ENCODE peak calls at places on chromosome 5, in four cellular contexts. W is foreskin fibroblast, L is MM.1S, I is HCT116. U is an unnamed sample.
A peak's percentile ranks its signal among the peaks of the same experiment; 100 is the strongest.

GRCh38 chr5:171989276-171989675 is 17.2 kb downstream of the FBXW11 start:
- DNase-seq in W (no peak), I (no peak), L (no peak), U (no peak)

GRCh38 chr5:154606246-154606645 is 128.2 kb upstream of the HAND1 start:
- DNase-seq in L (no peak), W (no peak), I (no peak), U (no peak)

GRCh38 chr5:72160959-72161358 is 53.7 kb downstream of the MAP1B start:
- DNase-seq in L (no peak), I (no peak), W (no peak), U (no peak)

GRCh38 chr5:123367739-123368138 is 55.5 kb downstream of the CEP120 start:
- DNase-seq in L (peak; percentile 35), I (no peak), W (no peak), U (no peak)

GRCh38 chr5:103569313-103570060 is 6.9 kb upstream of the NUDT12 start:
- DNase-seq in W (no peak), I (no peak), L (no peak), U (no peak)

GRCh38 chr5:73122875-73123810 is 2.8 kb downstream of the TMEM171 start:
- DNase-seq in W (peak; percentile 43), I (no peak), L (no peak), U (no peak)

GRCh38 chr5:150261231-150261630 is 28.3 kb downstream of the CAMK2A start:
- DNase-seq in W (peak; percentile 23), L (no peak), I (no peak), U (no peak)

GRCh38 chr5:139925163-139925562 is 117.9 kb downstream of the NRG2 start:
- DNase-seq in I (no peak), W (no peak), L (no peak), U (no peak)

GRCh38 chr5:25006734-25007133 is 362.0 kb upstream of the CDH10 start:
- DNase-seq in L (peak; percentile 50), W (no peak), I (no peak), U (no peak)

GRCh38 chr5:71969464-71969863 is 137.8 kb upstream of the MAP1B start:
- DNase-seq in W (no peak), I (no peak), L (no peak), U (no peak)

GRCh38 chr5:82183828-82184227 is 94.3 kb downstream of the RPS23 start:
- DNase-seq in L (no peak), W (peak; percentile 50), I (no peak), U (peak; percentile 34)

GRCh38 chr5:162268694-162269481 is 201.3 kb downstream of the GABRG2 start:
- DNase-seq in W (no peak), L (peak; percentile 62), I (no peak), U (no peak)

GRCh38 chr5:178486305-178486704 is 103.9 kb downstream of the COL23A1 start:
- DNase-seq in W (no peak), L (no peak), I (no peak), U (no peak)

GRCh38 chr5:109452661-109453060 is 42.9 kb upstream of the PJA2 start:
- DNase-seq in I (no peak), W (no peak), L (no peak), U (no peak)

GRCh38 chr5:41790038-41790776 is 80.0 kb downstream of the OXCT1 start:
- DNase-seq in I (no peak), L (no peak), W (peak; percentile 59), U (no peak)

GRCh38 chr5:173032730-173033129 is 23.4 kb upstream of the CREBRF start:
- DNase-seq in L (no peak), W (no peak), I (no peak), U (no peak)

GRCh38 chr5:470961-471749 is 28.2 kb downstream of the EXOC3 start:
- DNase-seq in W (no peak), L (no peak), I (no peak), U (no peak)

GRCh38 chr5:167631191-167631590 is 660.3 kb upstream of the WWC1 start:
- DNase-seq in L (no peak), W (no peak), I (no peak), U (no peak)

GRCh38 chr5:59763545-59763944 is 130.0 kb downstream of the PDE4D start:
- DNase-seq in I (no peak), W (no peak), L (no peak), U (no peak)

GRCh38 chr5:141598389-141599360 is 20.1 kb downstream of the DIAPH1 start:
- DNase-seq in I (no peak), W (peak; percentile 50), L (no peak), U (no peak)

GRCh38 chr5:15003511-15003920 is 131.9 kb upstream of the ANKH start:
- DNase-seq in L (peak; percentile 74), W (peak; percentile 67), I (peak; percentile 46), U (peak; percentile 16)

GRCh38 chr5:57106661-57107060 is 67.2 kb upstream of the GPBP1 start:
- DNase-seq in I (no peak), W (no peak), L (no peak), U (no peak)

GRCh38 chr5:158746979-158747378 is 352.7 kb downstream of the EBF1 start:
- DNase-seq in W (no peak), L (no peak), I (no peak), U (no peak)

GRCh38 chr5:154583545-154584168 is 105.6 kb upstream of the HAND1 start:
- DNase-seq in L (no peak), W (no peak), I (peak; percentile 22), U (no peak)

GRCh38 chr5:141521244-141521781 is 32.4 kb downstream of the PCDHGC5 start:
- DNase-seq in W (peak; percentile 97), L (no peak), I (peak; percentile 98), U (no peak)

GRCh38 chr5:96661101-96661840 is 905 bp upstream of the CAST start:
- DNase-seq in L (peak; percentile 57), I (no peak), W (no peak), U (no peak)

DNA sequence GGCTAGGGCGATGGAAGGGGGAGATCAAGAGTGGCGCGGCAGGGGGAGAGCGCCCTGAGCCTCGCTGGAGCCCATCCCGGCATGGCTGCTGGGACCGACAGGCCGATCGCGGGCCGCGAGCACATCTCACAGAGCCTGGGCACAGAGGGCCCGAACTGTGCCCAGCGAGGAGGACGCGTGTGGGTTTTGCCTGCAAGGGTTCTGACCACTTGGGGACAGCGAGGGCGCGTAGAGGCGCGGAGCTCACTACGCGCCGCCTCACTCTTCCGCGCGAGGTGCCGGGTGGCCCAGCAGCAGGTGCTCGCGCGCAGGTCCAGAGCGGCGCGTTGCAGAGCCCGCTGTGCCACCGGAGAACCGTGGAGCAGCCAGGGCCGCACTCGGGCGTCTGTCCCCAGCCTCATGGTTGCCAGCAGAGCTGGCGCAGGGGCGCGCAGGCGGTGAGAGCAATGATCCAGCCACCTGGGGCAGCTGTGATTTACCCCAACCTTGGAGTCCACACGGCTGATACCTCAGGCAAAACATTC is 16.3 kb upstream of the PITX1 start:
- DNase-seq in W (no peak), I (no peak), L (no peak), U (no peak)
- H3K4me3 ChIP-seq in W (no peak overlapping the region), I (no peak overlapping the region), L (no peak overlapping the region), U (no peak overlapping the region)

GRCh38 chr5:143955140-143955539 is 143.2 kb downstream of the HMHB1 start:
- DNase-seq in L (no peak), I (no peak), W (no peak), U (no peak)

GRCh38 chr5:143952809-143953208 is 140.8 kb downstream of the HMHB1 start:
- DNase-seq in L (no peak), I (no peak), W (no peak), U (no peak)

DNA sequence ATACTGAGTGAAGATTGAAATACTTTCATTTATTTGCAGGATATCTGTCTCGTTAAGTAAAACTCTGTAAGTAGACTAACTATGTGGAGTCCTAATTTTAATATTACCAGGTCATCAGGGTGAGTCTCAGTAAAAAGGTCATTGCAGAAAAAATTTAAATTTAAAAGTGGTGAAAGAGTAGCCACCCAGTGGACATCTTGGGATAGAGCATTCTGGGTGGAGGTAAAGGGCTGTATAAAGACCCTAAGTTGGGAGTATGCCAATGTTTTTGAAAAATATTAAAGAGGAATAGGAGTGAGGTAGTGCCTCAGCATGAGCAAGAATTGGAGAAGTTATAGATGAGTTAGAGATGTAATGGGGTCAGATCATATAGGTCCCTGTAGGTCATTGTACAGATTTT is 145.5 kb downstream of the HMHB1 start:
- DNase-seq in I (no peak), L (no peak), W (no peak), U (no peak)
- TF ChIP-seq CTCF in I (peak; percentile 46), L (peak; percentile 34), W (peak; percentile 41), U (peak; percentile 33)

GRCh38 chr5:36879274-36880033 is 2.9 kb downstream of the NIPBL start:
- DNase-seq in W (no peak), L (no peak), I (no peak), U (no peak)
- H3K4me3 ChIP-seq in W (peak overlapping the region; percentile 88), L (peak overlapping the region; percentile 95), I (no peak overlapping the region), U (peak overlapping the region; percentile 80)

GRCh38 chr5:80125022-80125961 is 90.1 kb downstream of the THBS4 start:
- DNase-seq in L (no peak), W (no peak), I (no peak), U (peak; percentile 61)
- TF ChIP-seq CTCF in L (no peak), W (no peak), I (no peak), U (no peak)

DNA sequence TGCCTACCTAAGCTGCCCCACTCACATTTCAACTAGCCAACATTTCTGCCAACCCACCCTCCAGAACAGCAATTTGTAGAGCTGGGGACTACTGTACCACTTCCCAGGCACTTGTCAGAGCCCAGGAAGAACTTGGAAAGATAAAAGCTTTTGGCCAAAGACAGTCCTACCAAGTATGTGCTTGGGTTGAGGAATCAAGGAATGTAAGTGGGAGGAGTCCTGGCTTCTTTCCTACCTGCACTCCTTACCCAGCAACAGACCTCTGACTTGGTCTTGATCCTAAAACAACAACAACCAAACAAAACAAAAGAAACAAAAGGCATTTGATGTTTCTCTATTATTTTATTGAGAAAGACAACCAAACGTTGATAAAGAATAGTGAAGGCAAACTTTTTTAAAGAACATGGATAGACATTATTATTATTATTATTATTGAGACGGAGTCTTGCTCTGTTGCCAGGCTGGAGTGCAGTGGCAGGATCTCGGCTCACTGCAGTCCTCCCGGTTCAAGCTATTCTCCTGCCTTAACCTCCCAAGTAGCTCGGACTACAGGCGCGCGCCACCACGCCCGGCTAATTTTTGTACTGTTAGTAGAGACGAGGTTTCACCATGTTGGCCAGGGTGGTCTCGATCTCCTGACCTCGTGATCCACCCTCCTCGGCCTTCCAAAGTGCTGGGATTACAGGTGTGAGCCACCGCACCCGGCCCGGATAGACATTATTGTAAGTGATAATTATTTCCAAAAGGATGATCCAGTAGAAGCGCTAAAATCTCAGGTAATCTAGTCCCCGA is 33.5 kb downstream of the ANXA2R start:
- DNase-seq in W (no peak), I (no peak), L (no peak), U (no peak)
- H3K4me3 ChIP-seq in W (no peak overlapping the region), I (no peak overlapping the region), L (no peak overlapping the region), U (peak overlapping the region; percentile 55)

DNA sequence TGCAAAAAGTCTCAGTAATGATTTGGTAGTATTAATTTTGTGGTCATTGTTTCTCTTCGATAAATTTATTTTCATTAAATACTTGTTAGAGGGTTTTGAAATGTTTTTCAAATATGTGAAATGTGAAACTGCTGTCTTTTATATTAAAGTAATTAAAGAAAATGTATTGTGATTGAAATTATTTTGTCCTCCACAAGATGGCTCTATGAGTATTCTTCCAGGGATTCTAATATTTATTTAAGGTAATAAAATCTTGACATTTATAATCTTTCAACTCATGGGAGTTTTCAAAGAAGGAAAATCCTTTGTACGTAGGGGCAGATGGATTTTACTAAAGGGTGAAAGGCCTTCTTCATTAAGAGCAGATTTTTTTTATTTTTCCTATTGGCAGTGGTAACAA is 19.3 kb downstream of the ISOC1 start:
- DNase-seq in L (no peak), I (no peak), W (no peak), U (no peak)
- TF ChIP-seq CTCF in L (no peak), I (no peak), W (peak; percentile 5), U (no peak)

U was measured in GM12864.